ENCODE peak calls at places on chromosome 1, in five cellular contexts. I, K, U, X and O are unnamed samples.

GRCh38 chr1:111204211-111204883 is 3.9 kb upstream of the DENND2D start:
- DNase-seq in I (no peak), K (no peak), U (no peak), X (no peak), O (no peak)

GRCh38 chr1:229271448-229272120 is 673 bp downstream of the RAB4A start:
- DNase-seq in I (peak), K (peak), U (no peak), X (peak), O (no peak)

GRCh38 chr1:59506952-59507351 is 210.1 kb downstream of the FGGY start:
- DNase-seq in I (peak), K (no peak), U (peak), X (peak), O (no peak)

GRCh38 chr1:9459784-9460407 is 79.4 kb upstream of the SLC25A33 start:
- DNase-seq in I (no peak), K (no peak), U (no peak), X (no peak), O (no peak)

GRCh38 chr1:43858324-43858723 is 75.3 kb upstream of the ARTN start:
- DNase-seq in I (peak), K (peak), U (peak), X (peak), O (peak)

GRCh38 chr1:33442141-33442540 is 11.2 kb upstream of the PHC2 start:
- DNase-seq in I (peak), K (no peak), U (no peak), X (peak), O (no peak)

GRCh38 chr1:85975770-85976386 is 180.7 kb downstream of the COL24A1 start:
- DNase-seq in I (no peak), K (no peak), U (no peak), X (no peak), O (peak)

GRCh38 chr1:65346190-65346589 is 36.8 kb downstream of the DNAJC6 start:
- DNase-seq in I (no peak), K (no peak), U (no peak), X (no peak), O (no peak)

GRCh38 chr1:41876533-41877445 is 41.9 kb downstream of the HIVEP3 start:
- DNase-seq in I (peak), K (no peak), U (no peak), X (peak), O (no peak)

GRCh38 chr1:116262995-116263385 is 110.1 kb upstream of the ATP1A1 start:
- DNase-seq in I (no peak), K (peak), U (no peak), X (no peak), O (no peak)

GRCh38 chr1:39609618-39610331 is 29.7 kb downstream of the HEYL start:
- DNase-seq in I (no peak), K (peak), U (no peak), X (peak), O (peak)

GRCh38 chr1:31926252-31926651 is 11.9 kb downstream of the PTP4A2 start:
- DNase-seq in I (no peak), K (no peak), U (no peak), X (no peak), O (no peak)

GRCh38 chr1:247962911-247963588 is 2.0 kb upstream of the OR2AK2 start:
- DNase-seq in I (no peak), K (no peak), U (no peak), X (no peak), O (no peak)

GRCh38 chr1:8836228-8836627 is 18.8 kb upstream of the RERE start:
- DNase-seq in I (no peak), K (no peak), U (no peak), X (no peak), O (no peak)

GRCh38 chr1:241821363-241821762 is 26.6 kb upstream of the EXO1 start:
- DNase-seq in I (peak), K (no peak), U (no peak), X (peak), O (no peak)

GRCh38 chr1:116496898-116497297 is 73.9 kb downstream of the CD58 start:
- DNase-seq in I (no peak), K (no peak), U (no peak), X (no peak), O (no peak)

GRCh38 chr1:22105611-22106207 is 37.2 kb downstream of the WNT4 start:
- DNase-seq in I (peak), K (peak), U (peak), X (peak), O (no peak)

DNA sequence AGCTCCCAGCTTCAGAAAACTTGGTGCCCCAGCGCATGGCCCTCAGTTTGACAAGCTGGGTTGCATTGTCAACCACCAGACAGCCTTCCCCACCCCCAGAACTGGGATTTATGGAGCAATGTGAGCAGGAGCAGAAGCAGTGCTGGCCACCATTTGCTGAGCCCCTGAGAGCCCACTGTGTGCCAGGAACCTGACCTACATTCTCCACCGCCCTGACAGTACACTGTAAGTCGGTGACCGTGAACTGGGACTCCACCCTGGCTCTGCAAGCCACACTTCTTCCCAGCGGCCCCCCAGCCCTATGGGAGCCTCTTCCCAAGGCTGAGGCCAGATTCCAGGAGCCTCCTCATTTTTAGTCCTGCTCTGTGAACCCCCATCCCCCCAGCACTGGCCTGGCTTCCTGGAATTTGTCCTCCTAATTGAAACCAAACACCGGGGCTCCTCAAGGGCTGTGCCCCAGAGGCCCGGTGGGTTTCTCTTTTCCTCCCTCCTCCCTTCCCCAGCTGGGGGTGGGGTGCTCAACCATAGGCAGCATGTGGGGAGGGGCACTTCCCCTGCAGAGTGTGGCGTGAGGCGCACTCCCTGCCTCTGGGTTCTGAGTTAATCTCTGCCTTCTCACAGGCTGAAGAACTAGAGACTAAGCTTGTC is 67.7 kb upstream of the ACOT11 start:
- DNase-seq in I (no peak), K (no peak), U (no peak), X (no peak), O (no peak)
- H3K23ac ChIP-seq in I (no peak), K (no peak), U (no peak), X (no peak), O (no peak)

GRCh38 chr1:155171836-155172731 is 1.0 kb downstream of the KRTCAP2 start:
- DNase-seq in I (no peak), K (no peak), U (no peak), X (no peak), O (no peak)

GRCh38 chr1:155173478-155174333 is at the start of gene TRIM46:
- DNase-seq in I (peak), K (peak), U (no peak), X (peak), O (peak)

GRCh38 chr1:155174334-155175280 is 958 bp downstream of the TRIM46 start:
- DNase-seq in I (peak), K (peak), U (no peak), X (peak), O (peak)

GRCh38 chr1:155170806-155171205 is 2.3 kb downstream of the KRTCAP2 start:
- DNase-seq in I (no peak), K (no peak), U (no peak), X (no peak), O (no peak)

GRCh38 chr1:155172732-155173477 is at the start of gene KRTCAP2:
- DNase-seq in I (peak), K (peak), U (peak), X (peak), O (peak)
- H3K14ac ChIP-seq in I (peak), K (peak), U (peak), X (no peak), O (peak)

GRCh38 chr1:25246600-25247023 is 642 bp downstream of the RSRP1 start:
- DNase-seq in I (no peak), K (no peak), U (no peak), X (peak), O (no peak)

GRCh38 chr1:25247829-25248754 is 838 bp upstream of the RSRP1 start:
- DNase-seq in I (no peak), K (no peak), U (no peak), X (no peak), O (no peak)

GRCh38 chr1:25245393-25245792 is 1.9 kb downstream of the RSRP1 start:
- DNase-seq in I (no peak), K (no peak), U (no peak), X (no peak), O (no peak)

GRCh38 chr1:25245809-25246599 is 1.2 kb downstream of the RSRP1 start:
- DNase-seq in I (peak), K (no peak), U (no peak), X (peak), O (no peak)

DNA sequence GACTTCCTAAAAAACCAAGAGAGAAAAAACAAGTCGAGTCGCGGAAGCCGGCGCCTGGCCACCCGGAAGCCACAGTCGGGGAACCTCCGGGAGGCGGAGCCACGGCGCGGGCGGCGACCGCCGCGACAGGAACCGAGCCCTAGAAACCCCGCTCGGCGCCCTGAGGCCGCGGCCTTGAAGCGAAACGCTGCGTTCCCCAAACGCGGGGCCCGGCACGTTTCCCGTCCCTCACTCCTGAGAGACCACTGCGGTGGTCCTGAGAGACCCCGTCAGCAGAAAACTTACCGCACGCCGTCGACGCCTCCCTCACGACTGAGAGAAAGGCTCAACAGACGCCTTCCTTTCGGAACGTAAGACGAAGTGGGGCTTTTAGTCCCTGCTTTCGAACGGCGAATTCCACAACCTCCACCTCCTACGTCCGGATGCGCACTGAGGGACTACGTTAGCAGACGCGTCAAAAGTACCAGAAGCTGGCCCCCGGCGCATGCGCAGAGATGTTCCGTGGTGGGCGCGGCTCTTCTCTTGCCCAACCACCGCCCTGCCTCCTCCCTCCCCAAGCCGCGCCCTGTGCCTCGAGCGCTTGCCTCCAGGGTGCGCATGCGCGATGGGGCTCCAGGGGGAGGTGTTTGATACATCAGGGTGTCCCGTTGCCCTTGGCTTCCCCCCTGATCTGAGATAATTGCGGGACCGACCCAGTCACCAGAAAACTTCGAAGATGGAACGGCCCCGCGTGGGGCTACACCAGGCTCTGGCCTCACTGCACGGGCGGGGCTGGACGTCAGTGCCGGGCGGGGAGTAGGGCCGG is at the start of gene RSRP1:
- DNase-seq in I (peak), K (peak), U (peak), X (peak), O (peak)
- H3K23ac ChIP-seq in I (peak), K (peak), U (no peak), X (no peak), O (no peak)

GRCh38 chr1:3492545-3493246 is 38.2 kb downstream of the ARHGEF16 start:
- DNase-seq in I (no peak), K (no peak), U (no peak), X (no peak), O (no peak)

GRCh38 chr1:3488432-3488831 is 34.0 kb downstream of the ARHGEF16 start:
- DNase-seq in I (no peak), K (no peak), U (no peak), X (no peak), O (no peak)

GRCh38 chr1:3494321-3495308 is 40.1 kb downstream of the ARHGEF16 start:
- DNase-seq in I (no peak), K (no peak), U (no peak), X (no peak), O (no peak)

GRCh38 chr1:3490046-3490745 is 35.7 kb downstream of the ARHGEF16 start:
- DNase-seq in I (no peak), K (no peak), U (no peak), X (no peak), O (no peak)

DNA sequence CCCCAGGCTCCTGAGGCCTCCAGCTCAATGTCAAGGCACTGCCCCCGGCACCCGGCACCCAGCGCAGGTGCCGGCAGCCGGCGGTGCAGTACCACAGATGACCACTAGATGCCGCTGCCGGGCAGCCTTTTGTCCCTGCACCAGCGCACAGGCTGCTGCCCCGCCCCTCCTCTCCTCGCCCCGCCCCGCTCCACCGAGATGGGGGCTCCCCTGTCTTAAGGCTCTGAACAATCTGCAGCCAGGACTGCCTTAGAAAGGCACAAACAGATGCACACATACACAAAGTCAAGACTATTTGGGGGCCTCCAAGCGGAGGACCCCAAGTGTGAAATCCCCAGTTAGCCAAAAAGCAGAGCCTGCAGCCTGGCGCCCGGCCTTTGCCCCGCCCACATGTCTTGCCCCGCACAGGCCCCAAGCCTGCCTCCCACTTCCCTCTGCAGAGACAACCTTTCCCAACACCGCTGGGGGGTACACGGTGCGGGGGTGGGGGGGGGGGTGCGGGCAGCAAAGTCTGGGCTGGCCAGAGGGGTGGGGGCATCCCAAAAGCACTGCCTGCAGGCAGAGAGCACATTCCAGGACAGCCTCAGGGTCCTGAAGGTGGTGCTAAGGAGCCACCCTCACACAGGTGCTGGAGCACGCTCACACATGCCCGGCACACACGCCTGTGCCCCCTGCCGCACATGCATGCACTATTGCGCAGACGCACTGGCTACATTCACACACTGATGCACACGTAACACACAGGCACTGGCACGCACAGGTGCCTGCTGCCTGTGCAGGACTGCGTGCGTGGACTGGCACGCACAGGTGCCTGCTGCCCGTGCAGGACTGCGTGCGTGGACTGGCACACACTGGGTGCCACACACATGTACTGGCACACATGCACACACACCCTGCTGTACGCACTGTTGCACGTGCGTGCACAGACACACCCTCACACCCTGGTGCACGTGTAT is 37.1 kb downstream of the ARHGEF16 start:
- DNase-seq in I (peak), K (peak), U (peak), X (peak), O (peak)
- H3K14ac ChIP-seq in I (no peak), K (peak), U (no peak), X (no peak), O (no peak)

DNA sequence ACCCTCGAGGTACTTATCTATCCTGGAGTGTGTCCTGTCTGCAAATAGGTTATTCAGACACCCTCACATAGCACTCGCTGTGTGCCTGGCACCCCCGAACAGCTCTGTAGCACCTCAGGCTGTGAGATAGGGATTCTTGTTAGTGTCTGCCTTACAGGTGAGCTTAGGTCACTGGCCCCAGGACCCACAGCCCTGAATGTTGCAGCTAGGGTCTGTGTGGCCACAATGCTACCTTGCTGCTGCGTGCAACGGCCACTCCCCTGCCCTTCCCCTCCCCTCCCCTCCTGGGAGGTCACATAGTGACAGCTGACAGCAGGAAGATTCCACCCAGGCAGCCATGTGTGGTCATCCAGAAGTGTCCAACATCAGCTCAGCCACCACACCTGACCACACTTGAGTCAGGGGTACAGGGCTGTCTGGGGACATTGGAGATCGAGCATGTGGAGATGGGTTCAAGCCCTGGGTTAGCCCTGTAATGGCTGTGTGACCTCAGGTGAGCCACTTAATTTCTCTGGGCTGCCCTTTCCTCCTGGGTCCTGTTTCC is 208.5 kb downstream of the PTPRU start:
- DNase-seq in I (no peak), K (no peak), U (no peak), X (no peak), O (peak)
- H3K23ac ChIP-seq in I (no peak), K (no peak), U (no peak), X (no peak), O (no peak)

GRCh38 chr1:224497714-224498573 is 63.3 kb upstream of the WDR26 start:
- DNase-seq in I (peak), K (no peak), U (peak), X (peak), O (peak)
- H3K14ac ChIP-seq in I (peak), K (no peak), U (no peak), X (no peak), O (peak)

DNA sequence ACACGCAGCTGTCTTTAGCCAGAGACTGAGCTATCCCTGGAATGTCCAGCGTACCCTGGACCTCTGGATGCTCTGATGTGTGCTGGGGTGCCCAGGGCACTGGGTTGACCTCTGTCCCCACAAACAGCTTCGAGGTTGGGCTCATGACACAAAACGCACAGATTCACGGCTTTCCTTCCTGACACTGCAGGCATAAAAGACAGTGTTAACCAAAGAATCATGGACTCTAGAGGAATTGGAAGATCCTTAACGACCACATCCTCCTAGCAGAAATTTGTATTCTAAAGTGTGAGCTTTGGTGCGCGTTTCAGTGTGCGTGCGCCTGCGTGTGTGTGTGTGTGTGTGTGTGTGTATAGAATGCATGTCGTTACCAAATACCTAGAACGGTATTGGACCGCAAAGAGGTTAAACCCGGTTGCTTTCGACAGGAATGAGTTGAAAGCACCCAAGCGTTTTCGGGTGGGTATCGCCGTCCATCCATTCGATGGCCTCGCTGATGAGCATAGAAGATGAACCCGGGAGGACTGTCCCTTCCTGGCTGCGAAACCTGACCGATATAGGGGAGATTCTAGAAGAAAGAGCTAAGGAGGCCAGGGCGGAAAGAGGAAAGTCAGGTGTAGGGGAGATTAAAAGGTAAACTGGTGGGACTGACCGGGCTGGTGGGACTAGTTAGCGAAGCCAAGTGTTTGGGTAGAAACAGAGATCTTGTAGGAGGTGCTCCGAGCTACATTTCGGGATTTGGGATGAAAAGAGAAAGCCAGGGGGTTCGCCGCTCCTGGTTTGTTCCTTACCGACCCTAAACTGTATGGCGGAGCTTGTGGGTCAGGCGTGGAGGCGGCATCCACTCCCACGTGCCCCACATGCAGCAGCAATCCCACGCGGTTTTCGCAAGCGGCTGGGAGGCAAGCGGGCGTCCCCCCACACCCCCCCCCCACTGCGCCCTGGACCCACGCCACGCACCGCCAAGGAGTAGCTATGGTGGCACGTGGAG is 6.8 kb upstream of the LHX9 start:
- DNase-seq in I (no peak), K (peak), U (no peak), X (no peak), O (no peak)
- H3K23ac ChIP-seq in I (peak), K (no peak), U (no peak), X (no peak), O (no peak)

GRCh38 chr1:101166583-101167120 is 70.2 kb upstream of the S1PR1 start:
- DNase-seq in I (peak), K (no peak), U (no peak), X (no peak), O (no peak)
- H3K14ac ChIP-seq in I (no peak), K (no peak), U (no peak), X (no peak), O (no peak)

GRCh38 chr1:19198820-19199219 is 11.2 kb downstream of the UBR4 start:
- DNase-seq in I (no peak), K (no peak), U (no peak), X (no peak), O (no peak)
- H3K23ac ChIP-seq in I (no peak), K (no peak), U (no peak), X (no peak), O (no peak)